ENCODE peak calls at places on chromosomes 7 and 10, in six cellular contexts. Z is anterior cingulate cortex; T is CD4-positive, alpha-beta memory T cell; S is HuH-7.5; C is RPMI8226; P is B cell. O is an unnamed sample.

GRCh38 chr10:5945561-5946418 is 31.6 kb downstream of the IL15RA start:
- DNase-seq in T (no peak), C (peak; percentile 57), Z (no peak), S (no peak), P (no peak), O (no peak)

GRCh38 chr7:24786941-24787340 is 29.7 kb upstream of the GSDME start:
- DNase-seq in C (no peak), T (no peak), Z (no peak), S (no peak), P (no peak), O (no peak)

GRCh38 chr7:27678617-27679260 is 16.1 kb upstream of the HIBADH start:
- DNase-seq in P (no peak), C (no peak), T (no peak), Z (no peak), S (no peak), O (no peak)

GRCh38 chr7:108358553-108358952 is 97.7 kb downstream of the NRCAM start:
- DNase-seq in Z (no peak), C (no peak), T (no peak), S (peak; percentile 40), P (no peak), O (no peak)

GRCh38 chr7:131648491-131648890 is 92.1 kb upstream of the PODXL start:
- DNase-seq in S (no peak), C (no peak), Z (no peak), P (no peak), T (no peak), O (no peak)

GRCh38 chr7:17362439-17363095 is 64.1 kb downstream of the AHR start:
- DNase-seq in C (no peak), Z (no peak), S (no peak), P (no peak), T (no peak), O (no peak)

GRCh38 chr7:90751595-90751994 is 155.5 kb downstream of the CDK14 start:
- DNase-seq in C (no peak), Z (no peak), S (no peak), P (no peak), T (no peak), O (no peak)

GRCh38 chr10:132786529-132787252 is 744 bp upstream of the NKX6-2 start:
- DNase-seq in T (no peak), Z (no peak), S (no peak), P (no peak), C (no peak), O (no peak)

GRCh38 chr10:72276013-72276387 is 2.3 kb downstream of the DDIT4 start:
- DNase-seq in Z (no peak), P (no peak), S (no peak), C (peak; percentile 61), T (peak; percentile 20), O (peak; percentile 29)

GRCh38 chr7:51129527-51130472 is 186.8 kb downstream of the COBL start:
- DNase-seq in T (no peak), S (no peak), P (no peak), Z (no peak), C (no peak), O (no peak)

GRCh38 chr10:26025500-26025899 is 91.5 kb downstream of the MYO3A start:
- DNase-seq in S (no peak), P (no peak), C (no peak), T (no peak), Z (no peak), O (no peak)

GRCh38 chr10:50990568-50991495 is 83.5 kb upstream of the PRKG1 start:
- DNase-seq in Z (no peak), P (peak; percentile 24), S (peak; percentile 14), T (no peak), C (no peak), O (no peak)

GRCh38 chr7:12064716-12065115 is 146.4 kb upstream of the TMEM106B start:
- DNase-seq in Z (no peak), S (no peak), C (no peak), T (no peak), P (no peak), O (no peak)

GRCh38 chr7:5450549-5451327 is 27.1 kb upstream of the TNRC18 start:
- DNase-seq in Z (no peak), T (peak; percentile 16), S (peak; percentile 55), C (peak; percentile 47), P (peak; percentile 54), O (no peak)

GRCh38 chr10:22481687-22482539 is 136.6 kb downstream of the SPAG6 start:
- DNase-seq in T (no peak), Z (no peak), P (no peak), S (no peak), C (no peak), O (no peak)

GRCh38 chr7:70586822-70587221 is 545.1 kb upstream of the GALNT17 start:
- DNase-seq in Z (no peak), T (no peak), S (no peak), P (no peak), C (no peak), O (no peak)

GRCh38 chr10:77834540-77834939 is 92.0 kb downstream of the DLG5 start:
- DNase-seq in S (no peak), T (no peak), Z (no peak), P (no peak), C (no peak), O (no peak)

GRCh38 chr7:30365626-30366025 is 81.2 kb downstream of the ZNRF2 start:
- DNase-seq in Z (no peak), C (no peak), S (no peak), T (no peak), P (no peak), O (no peak)

GRCh38 chr7:129368389-129368986 is 65.7 kb upstream of the STRIP2 start:
- DNase-seq in T (no peak), P (peak; percentile 24), S (no peak), Z (no peak), C (no peak), O (no peak)

GRCh38 chr7:127383123-127383835 is 9.2 kb downstream of the ZNF800 start:
- DNase-seq in P (no peak), C (no peak), T (no peak), Z (no peak), S (no peak), O (no peak)

GRCh38 chr10:97780991-97781540 is 9.3 kb upstream of the SFRP5 start:
- DNase-seq in P (no peak), T (no peak), S (no peak), Z (no peak), C (no peak), O (no peak)

O was measured in putamen.